ENCODE peak calls at places on chromosomes 16 and 17, in four cellular contexts. One of them, this sample, is unnamed.

GRCh38 chr17:40350410-40351184 is 13.9 kb downstream of the GJD3 start:
- DNase-seq in activated CD4-positive, alpha-beta T cell treated with anti-CD3 and anti-CD28 coated beads, Interleukin-2, amount 10 ng/mL, durations not matched to agents 7 days and 5 days: no peak
- DNase-seq in stimulated activated CD8-positive, alpha-beta memory T cell treated with anti-CD3 and anti-CD28 coated beads, Interleukin-7, amount 100 ng/mL, for 4 hours: no peak
- DNase-seq in skeletal muscle cell: no peak
- DNase-seq in this sample: no peak

GRCh38 chr17:50027639-50028206 is 28.2 kb upstream of the ITGA3 start:
- DNase-seq in activated CD4-positive, alpha-beta T cell treated with anti-CD3 and anti-CD28 coated beads, Interleukin-2, amount 10 ng/mL, durations not matched to agents 7 days and 5 days: no peak
- DNase-seq in stimulated activated CD8-positive, alpha-beta memory T cell treated with anti-CD3 and anti-CD28 coated beads, Interleukin-7, amount 100 ng/mL, for 4 hours: no peak
- DNase-seq in skeletal muscle cell: peak
- DNase-seq in this sample: peak

GRCh38 chr17:4623249-4623648 is 18.2 kb downstream of the ALOX15 start:
- DNase-seq in activated CD4-positive, alpha-beta T cell treated with anti-CD3 and anti-CD28 coated beads, Interleukin-2, amount 10 ng/mL, durations not matched to agents 7 days and 5 days: no peak
- DNase-seq in stimulated activated CD8-positive, alpha-beta memory T cell treated with anti-CD3 and anti-CD28 coated beads, Interleukin-7, amount 100 ng/mL, for 4 hours: no peak
- DNase-seq in skeletal muscle cell: peak
- DNase-seq in this sample: no peak

GRCh38 chr16:1950047-1950446 is 4.4 kb downstream of the RPL3L start:
- DNase-seq in activated CD4-positive, alpha-beta T cell treated with anti-CD3 and anti-CD28 coated beads, Interleukin-2, amount 10 ng/mL, durations not matched to agents 7 days and 5 days: no peak
- DNase-seq in stimulated activated CD8-positive, alpha-beta memory T cell treated with anti-CD3 and anti-CD28 coated beads, Interleukin-7, amount 100 ng/mL, for 4 hours: no peak
- DNase-seq in skeletal muscle cell: no peak
- DNase-seq in this sample: no peak

GRCh38 chr16:19851476-19851875 is 33.2 kb downstream of the GPRC5B start:
- DNase-seq in activated CD4-positive, alpha-beta T cell treated with anti-CD3 and anti-CD28 coated beads, Interleukin-2, amount 10 ng/mL, durations not matched to agents 7 days and 5 days: no peak
- DNase-seq in stimulated activated CD8-positive, alpha-beta memory T cell treated with anti-CD3 and anti-CD28 coated beads, Interleukin-7, amount 100 ng/mL, for 4 hours: no peak
- DNase-seq in skeletal muscle cell: no peak
- DNase-seq in this sample: no peak

GRCh38 chr16:19935696-19936095 is 51.0 kb upstream of the GPRC5B start:
- DNase-seq in activated CD4-positive, alpha-beta T cell treated with anti-CD3 and anti-CD28 coated beads, Interleukin-2, amount 10 ng/mL, durations not matched to agents 7 days and 5 days: no peak
- DNase-seq in stimulated activated CD8-positive, alpha-beta memory T cell treated with anti-CD3 and anti-CD28 coated beads, Interleukin-7, amount 100 ng/mL, for 4 hours: no peak
- DNase-seq in skeletal muscle cell: no peak
- DNase-seq in this sample: no peak

GRCh38 chr17:74986206-74986576 is 1.2 kb upstream of the CDR2L start:
- DNase-seq in activated CD4-positive, alpha-beta T cell treated with anti-CD3 and anti-CD28 coated beads, Interleukin-2, amount 10 ng/mL, durations not matched to agents 7 days and 5 days: no peak
- DNase-seq in stimulated activated CD8-positive, alpha-beta memory T cell treated with anti-CD3 and anti-CD28 coated beads, Interleukin-7, amount 100 ng/mL, for 4 hours: no peak
- DNase-seq in skeletal muscle cell: no peak
- DNase-seq in this sample: no peak

GRCh38 chr17:49514374-49514738 is 19.3 kb downstream of the NGFR start:
- DNase-seq in activated CD4-positive, alpha-beta T cell treated with anti-CD3 and anti-CD28 coated beads, Interleukin-2, amount 10 ng/mL, durations not matched to agents 7 days and 5 days: no peak
- DNase-seq in stimulated activated CD8-positive, alpha-beta memory T cell treated with anti-CD3 and anti-CD28 coated beads, Interleukin-7, amount 100 ng/mL, for 4 hours: no peak
- DNase-seq in skeletal muscle cell: no peak
- DNase-seq in this sample: no peak

GRCh38 chr17:29710891-29711418 is 88.2 kb upstream of the CORO6 start:
- DNase-seq in activated CD4-positive, alpha-beta T cell treated with anti-CD3 and anti-CD28 coated beads, Interleukin-2, amount 10 ng/mL, durations not matched to agents 7 days and 5 days: no peak
- DNase-seq in stimulated activated CD8-positive, alpha-beta memory T cell treated with anti-CD3 and anti-CD28 coated beads, Interleukin-7, amount 100 ng/mL, for 4 hours: no peak
- DNase-seq in skeletal muscle cell: no peak
- DNase-seq in this sample: peak

GRCh38 chr16:87132361-87133014 is 184.7 kb downstream of the C16orf95 start:
- DNase-seq in activated CD4-positive, alpha-beta T cell treated with anti-CD3 and anti-CD28 coated beads, Interleukin-2, amount 10 ng/mL, durations not matched to agents 7 days and 5 days: no peak
- DNase-seq in stimulated activated CD8-positive, alpha-beta memory T cell treated with anti-CD3 and anti-CD28 coated beads, Interleukin-7, amount 100 ng/mL, for 4 hours: no peak
- DNase-seq in skeletal muscle cell: peak
- DNase-seq in this sample: no peak

GRCh38 chr16:88108762-88109161 is 157.5 kb downstream of the BANP start:
- DNase-seq in activated CD4-positive, alpha-beta T cell treated with anti-CD3 and anti-CD28 coated beads, Interleukin-2, amount 10 ng/mL, durations not matched to agents 7 days and 5 days: no peak
- DNase-seq in stimulated activated CD8-positive, alpha-beta memory T cell treated with anti-CD3 and anti-CD28 coated beads, Interleukin-7, amount 100 ng/mL, for 4 hours: no peak
- DNase-seq in skeletal muscle cell: no peak
- DNase-seq in this sample: no peak

GRCh38 chr17:63573634-63574033 is 23.4 kb downstream of the DCAF7 start:
- DNase-seq in activated CD4-positive, alpha-beta T cell treated with anti-CD3 and anti-CD28 coated beads, Interleukin-2, amount 10 ng/mL, durations not matched to agents 7 days and 5 days: no peak
- DNase-seq in stimulated activated CD8-positive, alpha-beta memory T cell treated with anti-CD3 and anti-CD28 coated beads, Interleukin-7, amount 100 ng/mL, for 4 hours: no peak
- DNase-seq in skeletal muscle cell: no peak
- DNase-seq in this sample: no peak

This sample was measured in kidney epithelial cell.